ENCODE peak calls at places on chromosomes 16 and 17, in four cellular contexts. C, F, Y and N are unnamed samples. For H3K36me3, the result is how much of the 10 kb centered on the place peaks cover.

GRCh38 chr17:81018044-81018802 is 16.7 kb upstream of the BAIAP2 start:
- DNase-seq in Y (no peak), C (no peak), F (peak), N (peak)

GRCh38 chr16:29765167-29766032 is 12.7 kb upstream of the ZG16 start:
- DNase-seq in F (peak), C (peak), Y (no peak), N (no peak)

GRCh38 chr17:75552847-75553552 is 27.5 kb downstream of the LLGL2 start:
- DNase-seq in C (no peak), Y (peak), F (no peak), N (no peak)

GRCh38 chr17:38657824-38658740 is 16.7 kb downstream of the EPOP start:
- DNase-seq in F (no peak), Y (no peak), C (no peak), N (no peak)

GRCh38 chr16:31192856-31193642 is 9.5 kb downstream of the PYCARD start:
- DNase-seq in Y (no peak), F (no peak), C (no peak), N (no peak)

GRCh38 chr17:1203111-1203966 is 23.6 kb upstream of the ABR start:
- DNase-seq in F (peak), C (peak), Y (peak), N (no peak)

GRCh38 chr17:67490471-67490870 is 113.4 kb downstream of the PITPNC1 start:
- DNase-seq in C (no peak), Y (no peak), F (no peak), N (no peak)

GRCh38 chr16:84462296-84463210 is 41.9 kb downstream of the MEAK7 start:
- DNase-seq in C (peak), F (peak), Y (no peak), N (no peak)

GRCh38 chr16:89360760-89361435 is 129.5 kb downstream of the ANKRD11 start:
- DNase-seq in C (no peak), F (peak), Y (no peak), N (peak)

GRCh38 chr17:28948873-28949184 is 2.5 kb downstream of the PHF12 start:
- DNase-seq in Y (no peak), C (no peak), F (no peak), N (no peak)

GRCh38 chr17:42340691-42341127 is 47.5 kb downstream of the STAT3 start:
- DNase-seq in C (no peak), Y (no peak), F (no peak), N (no peak)

GRCh38 chr17:57433396-57433944 is 177.1 kb downstream of the MSI2 start:
- DNase-seq in F (no peak), C (no peak), Y (no peak), N (no peak)

GRCh38 chr17:57431415-57431814 is 175.1 kb downstream of the MSI2 start:
- DNase-seq in C (no peak), F (no peak), Y (no peak), N (no peak)

GRCh38 chr17:57432507-57433277 is 176.4 kb downstream of the MSI2 start:
- DNase-seq in Y (no peak), F (no peak), C (no peak), N (no peak)

GRCh38 chr17:57436565-57436964 is 180.2 kb downstream of the MSI2 start:
- DNase-seq in F (no peak), C (no peak), Y (peak), N (no peak)

DNA sequence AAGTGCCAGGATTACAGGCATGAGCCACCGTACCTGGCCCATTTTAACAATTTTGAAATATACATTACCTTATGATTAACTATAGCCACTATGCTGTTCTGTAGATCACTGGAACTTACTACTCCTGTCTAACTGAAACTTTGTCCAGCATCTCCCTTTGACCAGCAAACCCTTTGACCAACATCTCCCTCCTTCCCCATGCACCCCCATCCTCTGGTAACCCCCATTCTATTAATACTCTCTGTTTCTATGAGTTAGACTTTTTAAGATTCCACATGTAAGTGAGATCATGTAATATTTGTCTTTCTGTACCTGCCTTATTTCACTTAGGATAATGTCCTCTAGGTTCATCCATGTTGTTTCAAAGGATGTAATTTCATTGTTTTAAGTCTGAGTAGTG is 178.0 kb downstream of the MSI2 start:
- DNase-seq in Y (no peak), F (no peak), C (no peak), N (no peak)
- H3K36me3 ChIP-seq in Y (under half), F (under half), C (under half), N (under half)

GRCh38 chr17:19002191-19002590 is 2.4 kb downstream of the FAM83G start:
- DNase-seq in F (peak), Y (no peak), C (no peak), N (no peak)
- H3K4me3 ChIP-seq in F (no peak), Y (no peak), C (peak), N (no peak)

DNA sequence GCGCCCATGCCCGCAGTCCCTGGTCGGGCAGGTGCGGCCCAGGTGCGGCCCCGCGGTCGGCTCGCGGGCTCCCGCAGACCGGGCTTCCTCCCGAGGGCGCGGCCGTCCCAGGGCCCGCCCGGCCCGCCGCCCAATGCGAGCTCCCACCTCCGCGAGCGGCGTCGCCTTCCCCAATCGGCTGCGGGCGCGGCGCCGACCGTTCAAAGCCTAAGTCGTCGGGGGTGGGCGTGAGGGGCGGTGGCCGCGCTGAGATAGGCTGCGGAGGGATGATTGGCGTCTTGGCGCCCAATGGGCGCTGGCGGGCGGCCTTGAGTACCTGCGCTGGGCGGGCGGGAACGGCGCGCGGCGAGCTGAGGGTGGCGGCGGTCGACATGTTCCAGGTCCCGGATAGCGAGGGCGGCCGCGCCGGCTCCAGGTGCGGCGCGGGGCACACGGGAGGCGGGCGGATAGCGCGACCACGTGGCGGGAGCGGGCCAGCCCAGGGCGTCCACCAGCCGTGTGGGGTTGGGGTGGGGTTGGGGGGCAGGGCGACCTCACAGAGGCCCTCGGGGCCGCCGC is at the start of gene JPT2:
- DNase-seq in Y (peak), C (peak), F (peak), N (peak)
- H3K36me3 ChIP-seq in Y (under half), C (under half), F (under half), N (under half)

GRCh38 chr16:66426112-66427035 is 721 bp upstream of the BEAN1 start:
- DNase-seq in F (no peak), C (no peak), Y (no peak), N (no peak)
- H3K4me3 ChIP-seq in F (no peak), C (peak), Y (peak), N (no peak)

DNA sequence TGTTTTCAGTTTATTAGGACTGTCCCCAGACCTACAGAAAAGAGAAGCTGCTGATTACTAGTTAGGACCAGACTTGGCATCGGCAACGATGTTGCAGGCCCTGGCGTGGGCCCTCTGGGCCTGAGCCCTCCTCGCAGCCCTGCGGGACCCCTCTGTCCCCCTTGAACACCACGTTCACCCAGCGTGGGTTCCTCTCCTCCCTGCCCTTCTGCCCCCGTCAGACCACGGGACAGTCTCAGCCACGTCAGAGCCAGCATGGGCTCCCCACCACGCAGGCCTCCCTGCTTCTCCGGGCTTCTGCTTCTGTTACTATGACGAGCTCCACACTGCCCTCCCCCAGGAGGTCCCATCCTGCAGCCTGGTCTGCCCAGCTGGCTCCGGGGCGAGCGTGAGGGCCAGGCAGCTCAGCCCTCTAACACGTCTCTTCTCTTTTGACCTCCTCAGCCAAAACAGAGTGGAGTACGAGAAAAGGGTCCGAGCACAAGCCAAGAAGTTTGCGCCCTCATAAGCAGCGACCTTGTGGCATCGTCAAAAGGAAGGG is 9.1 kb upstream of the BAIAP3 start:
- DNase-seq in Y (no peak), F (no peak), C (no peak), N (no peak)
- H3K36me3 ChIP-seq in Y (under half), F (under half), C (under half), N (under half)

GRCh38 chr16:71963125-71963875 is 36.9 kb downstream of the PKD1L3 start:
- DNase-seq in C (no peak), F (no peak), Y (no peak), N (no peak)
- H3K4me3 ChIP-seq in C (no peak), F (no peak), Y (no peak), N (no peak)

GRCh38 chr16:4753227-4753626 is 13.7 kb downstream of the ZNF500 start:
- DNase-seq in C (no peak), Y (no peak), F (no peak), N (no peak)
- H3K36me3 ChIP-seq in C (under half), Y (under half), F (under half), N (under half)